ENCODE peak calls at places on chromosomes 16 and 17, in nine cellular contexts. F, I, P, Q, O, T, M, Y and C are unnamed samples.

GRCh38 chr17:30554839-30555751 is 77.9 kb downstream of the GOSR1 start:
- DNase-seq in F (no peak), I (no peak), P (no peak), Q (peak), O (no peak), T (no peak), M (no peak), Y (no peak), C (no peak)

GRCh38 chr17:15263206-15263579 is 1.9 kb downstream of the PMP22 start:
- DNase-seq in F (peak), I (peak), P (no peak), Q (no peak), O (no peak), T (no peak), M (no peak), Y (no peak), C (no peak)

GRCh38 chr17:37479025-37479424 is 10.7 kb upstream of the DUSP14 start:
- DNase-seq in F (no peak), I (no peak), P (no peak), Q (no peak), O (no peak), T (no peak), M (no peak), Y (no peak), C (no peak)

GRCh38 chr17:37698856-37699255 is 46.0 kb downstream of the HNF1B start:
- DNase-seq in F (no peak), I (no peak), P (no peak), Q (peak), O (no peak), T (no peak), M (no peak), Y (no peak), C (no peak)

GRCh38 chr16:1335996-1336395 is 2.6 kb downstream of the BAIAP3 start:
- DNase-seq in F (no peak), I (no peak), P (no peak), Q (no peak), O (no peak), T (no peak), M (no peak), Y (no peak), C (peak)

GRCh38 chr17:40411821-40412220 is 5.9 kb downstream of the TOP2A start:
- DNase-seq in F (no peak), I (no peak), P (no peak), Q (no peak), O (no peak), T (no peak), M (no peak), Y (no peak), C (no peak)

GRCh38 chr16:8585942-8586341 is 4.4 kb downstream of the TMEM114 start:
- DNase-seq in F (no peak), I (no peak), P (no peak), Q (no peak), O (no peak), T (no peak), M (no peak), Y (no peak), C (no peak)

GRCh38 chr16:87931504-87931903 is 4.8 kb downstream of the CA5A start:
- DNase-seq in F (no peak), I (no peak), P (no peak), Q (peak), O (no peak), T (no peak), M (no peak), Y (no peak), C (no peak)

GRCh38 chr17:2372180-2372579 is 28.7 kb downstream of the MNT start:
- DNase-seq in F (no peak), I (no peak), P (no peak), Q (no peak), O (no peak), T (no peak), M (no peak), Y (no peak), C (no peak)

GRCh38 chr16:55370762-55371482 is 46.9 kb downstream of the IRX6 start:
- DNase-seq in F (peak), I (no peak), P (no peak), Q (peak), O (no peak), T (no peak), M (no peak), Y (peak), C (peak)

GRCh38 chr16:2816751-2817495 is at the start of gene PRSS21:
- DNase-seq in F (no peak), I (no peak), P (no peak), Q (peak), O (no peak), T (peak), M (no peak), Y (no peak), C (no peak)

GRCh38 chr17:49995055-49995738 is at the start of gene DLX3:
- DNase-seq in F (peak), I (peak), P (no peak), Q (peak), O (no peak), T (no peak), M (no peak), Y (peak), C (peak)

GRCh38 chr16:89602952-89603590 is 10.4 kb upstream of the DPEP1 start:
- DNase-seq in F (no peak), I (no peak), P (no peak), Q (no peak), O (no peak), T (no peak), M (no peak), Y (no peak), C (no peak)

GRCh38 chr16:9682320-9682719 is 499.9 kb downstream of the GRIN2A start:
- DNase-seq in F (no peak), I (no peak), P (no peak), Q (no peak), O (no peak), T (no peak), M (no peak), Y (no peak), C (no peak)

GRCh38 chr16:1323296-1324239 is 9.9 kb upstream of the BAIAP3 start:
- DNase-seq in F (no peak), I (no peak), P (no peak), Q (no peak), O (no peak), T (no peak), M (no peak), Y (no peak), C (no peak)

GRCh38 chr17:42895185-42895555 is 5.4 kb upstream of the G6PC1 start:
- DNase-seq in F (peak), I (peak), P (no peak), Q (no peak), O (no peak), T (no peak), M (no peak), Y (no peak), C (no peak)

GRCh38 chr17:17350491-17351355 is 47.5 kb downstream of the NT5M start:
- DNase-seq in F (peak), I (no peak), P (no peak), Q (no peak), O (no peak), T (no peak), M (no peak), Y (no peak), C (no peak)

GRCh38 chr16:15682105-15682570 is 32.1 kb downstream of the NDE1 start:
- DNase-seq in F (peak), I (no peak), P (no peak), Q (peak), O (peak), T (peak), M (no peak), Y (no peak), C (peak)

GRCh38 chr16:12771341-12771798 is 32.3 kb downstream of the CPPED1 start:
- DNase-seq in F (no peak), I (no peak), P (no peak), Q (no peak), O (no peak), T (no peak), M (no peak), Y (no peak), C (no peak)

GRCh38 chr16:12133738-12134137 is 157.2 kb downstream of the SNX29 start:
- DNase-seq in F (no peak), I (no peak), P (no peak), Q (no peak), O (no peak), T (no peak), M (no peak), Y (no peak), C (no peak)

GRCh38 chr16:59148312-59148711 is 414.2 kb upstream of the GOT2 start:
- DNase-seq in F (no peak), I (peak), P (no peak), Q (no peak), O (no peak), T (no peak), M (no peak), Y (no peak), C (no peak)

GRCh38 chr16:1573301-1573700 is 38.6 kb downstream of the IFT140 start:
- DNase-seq in F (no peak), I (no peak), P (no peak), Q (no peak), O (no peak), T (no peak), M (no peak), Y (no peak), C (no peak)

GRCh38 chr17:76370261-76370993 is 14.0 kb upstream of the SPHK1 start:
- DNase-seq in F (peak), I (peak), P (no peak), Q (no peak), O (no peak), T (no peak), M (no peak), Y (no peak), C (no peak)

GRCh38 chr17:74480290-74480689 is 13.9 kb downstream of the CD300A start:
- DNase-seq in F (no peak), I (no peak), P (no peak), Q (no peak), O (no peak), T (no peak), M (no peak), Y (no peak), C (no peak)

GRCh38 chr16:72890587-72890986 is 157.3 kb downstream of the ZFHX3 start:
- DNase-seq in F (no peak), I (no peak), P (no peak), Q (no peak), O (no peak), T (no peak), M (no peak), Y (no peak), C (no peak)

GRCh38 chr17:43337684-43338428 is 60.9 kb upstream of the ARL4D start:
- DNase-seq in F (no peak), I (no peak), P (no peak), Q (no peak), O (no peak), T (no peak), M (no peak), Y (no peak), C (no peak)

GRCh38 chr17:31490991-31491793 is 99.7 kb downstream of the RAB11FIP4 start:
- DNase-seq in F (no peak), I (no peak), P (no peak), Q (peak), O (no peak), T (no peak), M (no peak), Y (peak), C (no peak)

GRCh38 chr16:70391881-70392481 is 45.3 kb downstream of the DDX19A start:
- DNase-seq in F (peak), I (peak), P (no peak), Q (no peak), O (no peak), T (no peak), M (no peak), Y (no peak), C (peak)

GRCh38 chr17:34400301-34400931 is 37.4 kb upstream of the CCL1 start:
- DNase-seq in F (no peak), I (no peak), P (no peak), Q (no peak), O (no peak), T (no peak), M (no peak), Y (no peak), C (no peak)

GRCh38 chr16:70772493-70772892 is 28.5 kb downstream of the VAC14 start:
- DNase-seq in F (no peak), I (no peak), P (no peak), Q (no peak), O (no peak), T (no peak), M (no peak), Y (no peak), C (no peak)

GRCh38 chr17:2695243-2695960 is 16.2 kb downstream of the CLUH start:
- DNase-seq in F (no peak), I (no peak), P (no peak), Q (no peak), O (no peak), T (no peak), M (no peak), Y (peak), C (peak)

GRCh38 chr17:48624544-48625501 is 1.3 kb downstream of the HOXB9 start:
- DNase-seq in F (no peak), I (no peak), P (peak), Q (peak), O (no peak), T (no peak), M (peak), Y (no peak), C (peak)